ENCODE peak calls at places on chromosomes 7 and 10, in ten cellular contexts. One of them, this sample, is unnamed.

GRCh38 chr10:92222603-92223275 is 68.1 kb downstream of the CPEB3 start:
- DNase-seq in heart left ventricle: no peak
- DNase-seq in effector memory CD4-positive, alpha-beta T cell: no peak
- DNase-seq in upper lobe of right lung: no peak
- DNase-seq in CD8-positive, alpha-beta T cell: no peak
- DNase-seq in Panc1: peak; percentile 22
- DNase-seq in right cardiac atrium: no peak
- DNase-seq in breast epithelium: no peak
- DNase-seq in HL-60: no peak
- DNase-seq in CD4-positive, alpha-beta T cell: no peak
- DNase-seq in this sample: no peak

GRCh38 chr10:15196335-15196834 is 27.9 kb upstream of the NMT2 start:
- DNase-seq in CD8-positive, alpha-beta T cell: no peak
- DNase-seq in HL-60: no peak
- DNase-seq in CD4-positive, alpha-beta T cell: no peak
- DNase-seq in effector memory CD4-positive, alpha-beta T cell: no peak
- DNase-seq in breast epithelium: no peak
- DNase-seq in heart left ventricle: no peak
- DNase-seq in right cardiac atrium: no peak
- DNase-seq in Panc1: no peak
- DNase-seq in upper lobe of right lung: no peak
- DNase-seq in this sample: no peak

GRCh38 chr10:28326516-28327493 is 23.9 kb upstream of the MPP7 start:
- DNase-seq in HL-60: no peak
- DNase-seq in Panc1: no peak
- DNase-seq in right cardiac atrium: no peak
- DNase-seq in upper lobe of right lung: peak; percentile 65
- DNase-seq in effector memory CD4-positive, alpha-beta T cell: no peak
- DNase-seq in heart left ventricle: peak; percentile 67
- DNase-seq in CD8-positive, alpha-beta T cell: no peak
- DNase-seq in CD4-positive, alpha-beta T cell: no peak
- DNase-seq in breast epithelium: peak; percentile 25
- DNase-seq in this sample: no peak

GRCh38 chr10:123530166-123530870 is 135.8 kb upstream of the GPR26 start:
- DNase-seq in heart left ventricle: no peak
- DNase-seq in CD8-positive, alpha-beta T cell: no peak
- DNase-seq in effector memory CD4-positive, alpha-beta T cell: no peak
- DNase-seq in CD4-positive, alpha-beta T cell: no peak
- DNase-seq in breast epithelium: no peak
- DNase-seq in Panc1: no peak
- DNase-seq in upper lobe of right lung: no peak
- DNase-seq in HL-60: no peak
- DNase-seq in right cardiac atrium: no peak
- DNase-seq in this sample: no peak

GRCh38 chr7:83677180-83677866 is 28.4 kb upstream of the SEMA3E start:
- DNase-seq in heart left ventricle: peak; percentile 31
- DNase-seq in upper lobe of right lung: no peak
- DNase-seq in CD8-positive, alpha-beta T cell: no peak
- DNase-seq in CD4-positive, alpha-beta T cell: no peak
- DNase-seq in right cardiac atrium: no peak
- DNase-seq in Panc1: peak; percentile 95
- DNase-seq in effector memory CD4-positive, alpha-beta T cell: no peak
- DNase-seq in breast epithelium: no peak
- DNase-seq in HL-60: no peak
- DNase-seq in this sample: no peak

GRCh38 chr10:46035923-46036849 is 5.8 kb upstream of the NCOA4 start:
- DNase-seq in Panc1: no peak
- DNase-seq in heart left ventricle: no peak
- DNase-seq in CD4-positive, alpha-beta T cell: no peak
- DNase-seq in upper lobe of right lung: no peak
- DNase-seq in effector memory CD4-positive, alpha-beta T cell: no peak
- DNase-seq in breast epithelium: no peak
- DNase-seq in CD8-positive, alpha-beta T cell: no peak
- DNase-seq in right cardiac atrium: no peak
- DNase-seq in HL-60: no peak
- DNase-seq in this sample: no peak

GRCh38 chr7:81598951-81599350 is 170.9 kb downstream of the HGF start:
- DNase-seq in heart left ventricle: no peak
- DNase-seq in upper lobe of right lung: no peak
- DNase-seq in CD4-positive, alpha-beta T cell: no peak
- DNase-seq in effector memory CD4-positive, alpha-beta T cell: no peak
- DNase-seq in breast epithelium: no peak
- DNase-seq in CD8-positive, alpha-beta T cell: no peak
- DNase-seq in right cardiac atrium: no peak
- DNase-seq in HL-60: no peak
- DNase-seq in Panc1: no peak
- DNase-seq in this sample: no peak

GRCh38 chr7:7581531-7582179 is 15.0 kb downstream of the MIOS start:
- DNase-seq in heart left ventricle: no peak
- DNase-seq in HL-60: no peak
- DNase-seq in CD4-positive, alpha-beta T cell: no peak
- DNase-seq in Panc1: no peak
- DNase-seq in breast epithelium: no peak
- DNase-seq in upper lobe of right lung: no peak
- DNase-seq in right cardiac atrium: no peak
- DNase-seq in CD8-positive, alpha-beta T cell: no peak
- DNase-seq in effector memory CD4-positive, alpha-beta T cell: no peak
- DNase-seq in this sample: no peak

GRCh38 chr10:4396401-4397283 is 429.4 kb upstream of the AKR1E2 start:
- DNase-seq in right cardiac atrium: no peak
- DNase-seq in breast epithelium: no peak
- DNase-seq in CD4-positive, alpha-beta T cell: no peak
- DNase-seq in effector memory CD4-positive, alpha-beta T cell: no peak
- DNase-seq in CD8-positive, alpha-beta T cell: no peak
- DNase-seq in HL-60: no peak
- DNase-seq in heart left ventricle: no peak
- DNase-seq in upper lobe of right lung: no peak
- DNase-seq in Panc1: no peak
- DNase-seq in this sample: no peak

GRCh38 chr10:117885206-117885605 is 161.5 kb downstream of the RAB11FIP2 start:
- DNase-seq in effector memory CD4-positive, alpha-beta T cell: no peak
- DNase-seq in HL-60: no peak
- DNase-seq in heart left ventricle: no peak
- DNase-seq in Panc1: no peak
- DNase-seq in CD8-positive, alpha-beta T cell: no peak
- DNase-seq in breast epithelium: no peak
- DNase-seq in upper lobe of right lung: no peak
- DNase-seq in CD4-positive, alpha-beta T cell: no peak
- DNase-seq in right cardiac atrium: no peak
- DNase-seq in this sample: no peak

GRCh38 chr7:134594877-134595276 is 46.0 kb downstream of the AKR1B15 start:
- DNase-seq in CD4-positive, alpha-beta T cell: no peak
- DNase-seq in right cardiac atrium: no peak
- DNase-seq in HL-60: no peak
- DNase-seq in upper lobe of right lung: no peak
- DNase-seq in breast epithelium: no peak
- DNase-seq in Panc1: no peak
- DNase-seq in heart left ventricle: no peak
- DNase-seq in effector memory CD4-positive, alpha-beta T cell: no peak
- DNase-seq in CD8-positive, alpha-beta T cell: no peak
- DNase-seq in this sample: no peak

GRCh38 chr10:97128851-97129186 is 56.9 kb downstream of the SLIT1 start:
- DNase-seq in effector memory CD4-positive, alpha-beta T cell: no peak
- DNase-seq in HL-60: no peak
- DNase-seq in heart left ventricle: no peak
- DNase-seq in CD8-positive, alpha-beta T cell: no peak
- DNase-seq in breast epithelium: no peak
- DNase-seq in CD4-positive, alpha-beta T cell: no peak
- DNase-seq in right cardiac atrium: no peak
- DNase-seq in Panc1: no peak
- DNase-seq in upper lobe of right lung: no peak
- DNase-seq in this sample: no peak

GRCh38 chr10:22666287-22667092 is 47.9 kb downstream of the PIP4K2A start:
- DNase-seq in CD4-positive, alpha-beta T cell: peak; percentile 42
- DNase-seq in right cardiac atrium: no peak
- DNase-seq in heart left ventricle: no peak
- DNase-seq in CD8-positive, alpha-beta T cell: peak; percentile 44
- DNase-seq in effector memory CD4-positive, alpha-beta T cell: peak; percentile 56
- DNase-seq in upper lobe of right lung: no peak
- DNase-seq in Panc1: no peak
- DNase-seq in breast epithelium: no peak
- DNase-seq in HL-60: no peak
- DNase-seq in this sample: no peak

GRCh38 chr10:74585231-74586087 is 240.9 kb upstream of the KAT6B start:
- DNase-seq in Panc1: no peak
- DNase-seq in effector memory CD4-positive, alpha-beta T cell: peak; percentile 25
- DNase-seq in CD8-positive, alpha-beta T cell: peak; percentile 24
- DNase-seq in CD4-positive, alpha-beta T cell: peak; percentile 4
- DNase-seq in heart left ventricle: no peak
- DNase-seq in upper lobe of right lung: no peak
- DNase-seq in HL-60: no peak
- DNase-seq in breast epithelium: no peak
- DNase-seq in right cardiac atrium: no peak
- DNase-seq in this sample: no peak

GRCh38 chr7:24325708-24326107 is 41.7 kb downstream of the NPY start:
- DNase-seq in breast epithelium: no peak
- DNase-seq in right cardiac atrium: no peak
- DNase-seq in upper lobe of right lung: no peak
- DNase-seq in HL-60: no peak
- DNase-seq in CD8-positive, alpha-beta T cell: no peak
- DNase-seq in Panc1: no peak
- DNase-seq in effector memory CD4-positive, alpha-beta T cell: no peak
- DNase-seq in heart left ventricle: no peak
- DNase-seq in CD4-positive, alpha-beta T cell: no peak
- DNase-seq in this sample: no peak

GRCh38 chr7:40194743-40195142 is 59.9 kb downstream of the SUGCT start:
- DNase-seq in CD4-positive, alpha-beta T cell: no peak
- DNase-seq in effector memory CD4-positive, alpha-beta T cell: no peak
- DNase-seq in upper lobe of right lung: no peak
- DNase-seq in CD8-positive, alpha-beta T cell: no peak
- DNase-seq in right cardiac atrium: no peak
- DNase-seq in HL-60: no peak
- DNase-seq in Panc1: no peak
- DNase-seq in heart left ventricle: no peak
- DNase-seq in breast epithelium: no peak
- DNase-seq in this sample: no peak

GRCh38 chr10:115861455-115861854 is 411.6 kb downstream of the GFRA1 start:
- DNase-seq in upper lobe of right lung: no peak
- DNase-seq in CD8-positive, alpha-beta T cell: no peak
- DNase-seq in heart left ventricle: no peak
- DNase-seq in HL-60: no peak
- DNase-seq in CD4-positive, alpha-beta T cell: no peak
- DNase-seq in right cardiac atrium: no peak
- DNase-seq in effector memory CD4-positive, alpha-beta T cell: no peak
- DNase-seq in Panc1: no peak
- DNase-seq in breast epithelium: no peak
- DNase-seq in this sample: no peak

GRCh38 chr10:127908106-127908957 is 1.4 kb downstream of the PTPRE start:
- DNase-seq in CD8-positive, alpha-beta T cell: no peak
- DNase-seq in effector memory CD4-positive, alpha-beta T cell: no peak
- DNase-seq in breast epithelium: no peak
- DNase-seq in upper lobe of right lung: no peak
- DNase-seq in HL-60: no peak
- DNase-seq in Panc1: no peak
- DNase-seq in CD4-positive, alpha-beta T cell: no peak
- DNase-seq in right cardiac atrium: no peak
- DNase-seq in heart left ventricle: no peak
- DNase-seq in this sample: no peak

DNA sequence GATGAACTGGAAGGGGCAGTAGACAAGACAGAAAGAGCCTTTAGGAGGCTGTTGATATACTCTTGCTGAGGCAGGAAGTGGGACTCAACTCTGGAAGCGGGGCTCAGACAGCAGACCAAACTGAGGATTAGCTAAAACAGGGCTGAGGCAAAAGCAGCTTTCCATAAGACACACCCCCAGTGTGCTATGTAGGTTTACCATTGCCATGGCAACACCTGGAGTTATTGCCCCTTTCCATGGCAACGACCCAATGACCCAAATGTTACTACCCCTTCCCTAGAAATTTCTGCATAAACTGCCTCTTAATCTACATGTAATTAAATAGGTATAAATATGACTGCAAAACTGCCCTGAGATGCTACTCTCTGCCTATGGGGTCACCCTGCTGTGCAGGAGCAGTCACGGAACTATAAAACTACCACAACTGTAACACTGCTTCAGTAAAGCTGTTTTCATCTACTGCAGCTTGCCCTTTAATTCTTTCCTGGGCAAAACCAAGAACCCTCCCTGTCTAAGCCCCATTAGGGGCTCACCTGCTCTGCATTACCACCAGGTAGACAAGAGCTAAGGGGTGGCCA is 348.4 kb upstream of the PODXL start:
- DNase-seq in Panc1: no peak
- DNase-seq in CD8-positive, alpha-beta T cell: no peak
- DNase-seq in breast epithelium: no peak
- DNase-seq in heart left ventricle: no peak
- DNase-seq in right cardiac atrium: no peak
- DNase-seq in CD4-positive, alpha-beta T cell: no peak
- DNase-seq in effector memory CD4-positive, alpha-beta T cell: no peak
- DNase-seq in upper lobe of right lung: no peak
- DNase-seq in HL-60: no peak
- DNase-seq in this sample: no peak
- H3K27ac ChIP-seq in Panc1: no peak overlapping the region
- H3K27ac ChIP-seq in CD8-positive, alpha-beta T cell: no peak overlapping the region
- H3K27ac ChIP-seq in breast epithelium: no peak overlapping the region
- H3K27ac ChIP-seq in heart left ventricle: no peak overlapping the region
- H3K27ac ChIP-seq in right cardiac atrium: no peak overlapping the region
- H3K27ac ChIP-seq in CD4-positive, alpha-beta T cell: no peak overlapping the region
- H3K27ac ChIP-seq in effector memory CD4-positive, alpha-beta T cell: no peak overlapping the region
- H3K27ac ChIP-seq in upper lobe of right lung: no peak overlapping the region
- H3K27ac ChIP-seq in HL-60: no peak overlapping the region
- H3K27ac ChIP-seq in this sample: no peak overlapping the region

GRCh38 chr10:89279449-89279869 is 22.4 kb upstream of the IFIT2 start:
- DNase-seq in Panc1: no peak
- DNase-seq in right cardiac atrium: no peak
- DNase-seq in effector memory CD4-positive, alpha-beta T cell: no peak
- DNase-seq in breast epithelium: no peak
- DNase-seq in HL-60: no peak
- DNase-seq in CD8-positive, alpha-beta T cell: no peak
- DNase-seq in heart left ventricle: peak; percentile 40
- DNase-seq in upper lobe of right lung: no peak
- DNase-seq in CD4-positive, alpha-beta T cell: no peak
- DNase-seq in this sample: no peak
- H3K27ac ChIP-seq in Panc1: peak overlapping the region; percentile 98
- H3K27ac ChIP-seq in right cardiac atrium: no peak overlapping the region
- H3K27ac ChIP-seq in effector memory CD4-positive, alpha-beta T cell: no peak overlapping the region
- H3K27ac ChIP-seq in breast epithelium: peak overlapping the region; percentile 93
- H3K27ac ChIP-seq in HL-60: no peak overlapping the region
- H3K27ac ChIP-seq in CD8-positive, alpha-beta T cell: no peak overlapping the region
- H3K27ac ChIP-seq in heart left ventricle: no peak overlapping the region
- H3K27ac ChIP-seq in upper lobe of right lung: no peak overlapping the region
- H3K27ac ChIP-seq in CD4-positive, alpha-beta T cell: no peak overlapping the region
- H3K27ac ChIP-seq in this sample: peak overlapping the region; percentile 24

GRCh38 chr7:91408388-91409154 is 144.3 kb downstream of the FZD1 start:
- DNase-seq in right cardiac atrium: no peak
- DNase-seq in breast epithelium: no peak
- DNase-seq in HL-60: no peak
- DNase-seq in Panc1: no peak
- DNase-seq in effector memory CD4-positive, alpha-beta T cell: no peak
- DNase-seq in CD8-positive, alpha-beta T cell: no peak
- DNase-seq in upper lobe of right lung: no peak
- DNase-seq in heart left ventricle: no peak
- DNase-seq in CD4-positive, alpha-beta T cell: no peak
- DNase-seq in this sample: no peak
- H3K27ac ChIP-seq in right cardiac atrium: no peak overlapping the region
- H3K27ac ChIP-seq in breast epithelium: no peak overlapping the region
- H3K27ac ChIP-seq in HL-60: no peak overlapping the region
- H3K27ac ChIP-seq in Panc1: no peak overlapping the region
- H3K27ac ChIP-seq in effector memory CD4-positive, alpha-beta T cell: no peak overlapping the region
- H3K27ac ChIP-seq in CD8-positive, alpha-beta T cell: no peak overlapping the region
- H3K27ac ChIP-seq in upper lobe of right lung: no peak overlapping the region
- H3K27ac ChIP-seq in heart left ventricle: no peak overlapping the region
- H3K27ac ChIP-seq in CD4-positive, alpha-beta T cell: no peak overlapping the region
- H3K27ac ChIP-seq in this sample: no peak overlapping the region

GRCh38 chr7:150742286-150742968 is 5.2 kb downstream of the GIMAP5 start:
- DNase-seq in heart left ventricle: no peak
- DNase-seq in upper lobe of right lung: no peak
- DNase-seq in HL-60: no peak
- DNase-seq in CD4-positive, alpha-beta T cell: no peak
- DNase-seq in right cardiac atrium: no peak
- DNase-seq in breast epithelium: no peak
- DNase-seq in CD8-positive, alpha-beta T cell: no peak
- DNase-seq in Panc1: no peak
- DNase-seq in effector memory CD4-positive, alpha-beta T cell: no peak
- DNase-seq in this sample: no peak
- H3K27ac ChIP-seq in heart left ventricle: no peak overlapping the region
- H3K27ac ChIP-seq in upper lobe of right lung: no peak overlapping the region
- H3K27ac ChIP-seq in HL-60: no peak overlapping the region
- H3K27ac ChIP-seq in CD4-positive, alpha-beta T cell: peak overlapping the region; percentile 87
- H3K27ac ChIP-seq in right cardiac atrium: no peak overlapping the region
- H3K27ac ChIP-seq in breast epithelium: no peak overlapping the region
- H3K27ac ChIP-seq in CD8-positive, alpha-beta T cell: peak overlapping the region; percentile 39
- H3K27ac ChIP-seq in Panc1: no peak overlapping the region
- H3K27ac ChIP-seq in effector memory CD4-positive, alpha-beta T cell: peak overlapping the region; percentile 85
- H3K27ac ChIP-seq in this sample: no peak overlapping the region

This sample was measured in caudate nucleus.